ENCODE peak calls at places on chromosome 18, in seven cellular contexts. P, X, J, D, A, U and Z are unnamed samples.

GRCh38 chr18:48949606-48950535 is 894 bp downstream of the SMAD7 start:
- DNase-seq in P (no peak), X (no peak), J (no peak), D (no peak), A (peak; percentile 51), U (no peak), Z (no peak)

GRCh38 chr18:51537487-51537886 is 340.0 kb upstream of the MEX3C start:
- DNase-seq in P (no peak), X (no peak), J (no peak), D (peak; percentile 36), A (peak; percentile 78), U (no peak), Z (peak; percentile 22)

GRCh38 chr18:57792741-57793629 is 10.1 kb downstream of the ATP8B1 start:
- DNase-seq in P (no peak), X (no peak), J (no peak), D (no peak), A (no peak), U (no peak), Z (no peak)

GRCh38 chr18:48791636-48792105 is 159.1 kb downstream of the SMAD7 start:
- DNase-seq in P (no peak), X (no peak), J (no peak), D (no peak), A (no peak), U (no peak), Z (no peak)

GRCh38 chr18:14921547-14921946 is 173.6 kb downstream of the ANKRD30B start:
- DNase-seq in P (no peak), X (no peak), J (no peak), D (no peak), A (no peak), U (no peak), Z (no peak)

GRCh38 chr18:57141208-57142129 is 5.4 kb upstream of the BOD1L2 start:
- DNase-seq in P (no peak), X (no peak), J (no peak), D (peak; percentile 58), A (no peak), U (no peak), Z (no peak)

GRCh38 chr18:66013976-66014375 is 263.2 kb downstream of the CDH7 start:
- DNase-seq in P (no peak), X (no peak), J (no peak), D (no peak), A (no peak), U (no peak), Z (no peak)

GRCh38 chr18:49856531-49856930 is 43.2 kb upstream of the ACAA2 start:
- DNase-seq in P (no peak), X (no peak), J (no peak), D (no peak), A (no peak), U (no peak), Z (no peak)

GRCh38 chr18:79560042-79560860 is 119.4 kb upstream of the CTDP1 start:
- DNase-seq in P (no peak), X (no peak), J (no peak), D (no peak), A (peak; percentile 14), U (no peak), Z (no peak)

GRCh38 chr18:51070545-51070944 is 40.5 kb downstream of the SMAD4 start:
- DNase-seq in P (no peak), X (no peak), J (no peak), D (no peak), A (no peak), U (no peak), Z (no peak)

GRCh38 chr18:55272510-55273243 is 313.4 kb upstream of the CCDC68 start:
- DNase-seq in P (no peak), X (no peak), J (no peak), D (no peak), A (no peak), U (no peak), Z (no peak)

GRCh38 chr18:21183670-21184069 is 58.4 kb upstream of the GREB1L start:
- DNase-seq in P (no peak), X (no peak), J (no peak), D (no peak), A (no peak), U (no peak), Z (no peak)

GRCh38 chr18:58639751-58640427 is 11.0 kb upstream of the ALPK2 start:
- DNase-seq in P (no peak), X (peak; percentile 24), J (no peak), D (no peak), A (no peak), U (no peak), Z (no peak)

GRCh38 chr18:8816233-8816632 is 110.9 kb downstream of the MTCL1 start:
- DNase-seq in P (no peak), X (no peak), J (no peak), D (no peak), A (no peak), U (no peak), Z (no peak)

GRCh38 chr18:68796936-68797690 is 767 bp upstream of the CCDC102B start:
- DNase-seq in P (no peak), X (no peak), J (no peak), D (no peak), A (no peak), U (no peak), Z (no peak)

GRCh38 chr18:77851798-77852197 is 602.1 kb downstream of the GALR1 start:
- DNase-seq in P (no peak), X (no peak), J (no peak), D (peak; percentile 77), A (no peak), U (peak; percentile 5), Z (no peak)

GRCh38 chr18:79568543-79569205 is 110.9 kb upstream of the CTDP1 start:
- DNase-seq in P (no peak), X (no peak), J (no peak), D (no peak), A (no peak), U (no peak), Z (no peak)

GRCh38 chr18:34977787-34978532 is 63.3 kb upstream of the MAPRE2 start:
- DNase-seq in P (peak; percentile 34), X (peak; percentile 35), J (peak; percentile 1), D (peak; percentile 13), A (peak; percentile 57), U (no peak), Z (no peak)

GRCh38 chr18:48565105-48565504 is 26.3 kb downstream of the CTIF start:
- DNase-seq in P (no peak), X (no peak), J (no peak), D (no peak), A (no peak), U (no peak), Z (no peak)

GRCh38 chr18:48902856-48903601 is 47.7 kb downstream of the SMAD7 start:
- DNase-seq in P (no peak), X (no peak), J (no peak), D (no peak), A (peak; percentile 21), U (no peak), Z (no peak)

GRCh38 chr18:49631146-49631866 is 69.4 kb downstream of the LIPG start:
- DNase-seq in P (no peak), X (no peak), J (no peak), D (no peak), A (no peak), U (no peak), Z (no peak)

GRCh38 chr18:398866-399637 is 101.4 kb downstream of the COLEC12 start:
- DNase-seq in P (no peak), X (no peak), J (no peak), D (no peak), A (no peak), U (no peak), Z (no peak)

GRCh38 chr18:29644276-29644675 is 1398.3 kb downstream of the DSC3 start:
- DNase-seq in P (no peak), X (no peak), J (no peak), D (no peak), A (no peak), U (no peak), Z (no peak)

GRCh38 chr18:74370163-74370562 is 54.5 kb downstream of the C18orf63 start:
- DNase-seq in P (no peak), X (no peak), J (no peak), D (no peak), A (no peak), U (no peak), Z (no peak)

GRCh38 chr18:43590182-43590903 is 313.1 kb upstream of the SYT4 start:
- DNase-seq in P (no peak), X (no peak), J (no peak), D (no peak), A (no peak), U (no peak), Z (no peak)

GRCh38 chr18:59516356-59517155 is 157.5 kb upstream of the LMAN1 start:
- DNase-seq in P (no peak), X (no peak), J (no peak), D (no peak), A (no peak), U (no peak), Z (no peak)